ENCODE peak calls at places on chromosomes 11 and 22, in five cellular contexts. One of them, this sample, is unnamed.

GRCh38 chr11:78109011-78109685 is 29.5 kb upstream of the NDUFC2 start:
- DNase-seq in fibroblast of lung: no peak
- DNase-seq in IMR-90: no peak
- DNase-seq in HFFc6: no peak
- DNase-seq in prostate gland: no peak
- DNase-seq in this sample: no peak

GRCh38 chr11:108592591-108593213 is 866 bp downstream of the EXPH5 start:
- DNase-seq in fibroblast of lung: peak
- DNase-seq in IMR-90: no peak
- DNase-seq in HFFc6: no peak
- DNase-seq in prostate gland: peak
- DNase-seq in this sample: peak

GRCh38 chr11:124442442-124442841 is 3.1 kb downstream of the OR8B8 start:
- DNase-seq in fibroblast of lung: no peak
- DNase-seq in IMR-90: no peak
- DNase-seq in HFFc6: no peak
- DNase-seq in prostate gland: no peak
- DNase-seq in this sample: no peak

GRCh38 chr22:44816141-44816540 is 63.8 kb downstream of the ARHGAP8 start:
- DNase-seq in fibroblast of lung: no peak
- DNase-seq in IMR-90: no peak
- DNase-seq in HFFc6: no peak
- DNase-seq in prostate gland: no peak
- DNase-seq in this sample: no peak

GRCh38 chr11:32435511-32435946 is at the start of gene WT1:
- DNase-seq in fibroblast of lung: no peak
- DNase-seq in IMR-90: no peak
- DNase-seq in HFFc6: no peak
- DNase-seq in prostate gland: no peak
- DNase-seq in this sample: no peak

GRCh38 chr22:31625257-31625640 is 36.8 kb downstream of the PISD start:
- DNase-seq in fibroblast of lung: no peak
- DNase-seq in IMR-90: no peak
- DNase-seq in HFFc6: no peak
- DNase-seq in prostate gland: no peak
- DNase-seq in this sample: no peak

GRCh38 chr22:34395370-34395769 is 475.1 kb upstream of the LARGE1 start:
- DNase-seq in fibroblast of lung: no peak
- DNase-seq in IMR-90: no peak
- DNase-seq in HFFc6: no peak
- DNase-seq in prostate gland: no peak
- DNase-seq in this sample: no peak

GRCh38 chr11:1637628-1638027 is 8.1 kb downstream of the KRTAP5-5 start:
- DNase-seq in fibroblast of lung: no peak
- DNase-seq in IMR-90: no peak
- DNase-seq in HFFc6: no peak
- DNase-seq in prostate gland: no peak
- DNase-seq in this sample: no peak

GRCh38 chr11:44849424-44849823 is 101.3 kb downstream of the TP53I11 start:
- DNase-seq in fibroblast of lung: no peak
- DNase-seq in IMR-90: no peak
- DNase-seq in HFFc6: no peak
- DNase-seq in prostate gland: no peak
- DNase-seq in this sample: no peak

GRCh38 chr22:20015971-20016733 is 471 bp downstream of the ARVCF start:
- DNase-seq in fibroblast of lung: no peak
- DNase-seq in IMR-90: no peak
- DNase-seq in HFFc6: no peak
- DNase-seq in prostate gland: no peak
- DNase-seq in this sample: no peak

GRCh38 chr11:45879803-45880685 is 5.4 kb upstream of the MAPK8IP1 start:
- DNase-seq in fibroblast of lung: peak
- DNase-seq in IMR-90: peak
- DNase-seq in HFFc6: peak
- DNase-seq in prostate gland: no peak
- DNase-seq in this sample: no peak

GRCh38 chr22:21796863-21797262 is 61.3 kb upstream of the YPEL1 start:
- DNase-seq in fibroblast of lung: no peak
- DNase-seq in IMR-90: no peak
- DNase-seq in HFFc6: no peak
- DNase-seq in prostate gland: peak
- DNase-seq in this sample: no peak

GRCh38 chr11:129723964-129724291 is 91.7 kb upstream of the TMEM45B start:
- DNase-seq in fibroblast of lung: no peak
- DNase-seq in IMR-90: no peak
- DNase-seq in HFFc6: no peak
- DNase-seq in prostate gland: no peak
- DNase-seq in this sample: no peak

GRCh38 chr22:30606455-30607299 is at the start of gene TCN2:
- DNase-seq in fibroblast of lung: peak
- DNase-seq in IMR-90: peak
- DNase-seq in HFFc6: peak
- DNase-seq in prostate gland: peak
- DNase-seq in this sample: peak

GRCh38 chr22:19597399-19597735 is 73.2 kb upstream of the CLDN5 start:
- DNase-seq in fibroblast of lung: no peak
- DNase-seq in IMR-90: no peak
- DNase-seq in HFFc6: no peak
- DNase-seq in prostate gland: no peak
- DNase-seq in this sample: no peak

GRCh38 chr22:19579113-19579811 is 55.1 kb upstream of the CLDN5 start:
- DNase-seq in fibroblast of lung: no peak
- DNase-seq in IMR-90: no peak
- DNase-seq in HFFc6: no peak
- DNase-seq in prostate gland: no peak
- DNase-seq in this sample: no peak

GRCh38 chr22:25942126-25942988 is 200.4 kb downstream of the MYO18B start:
- DNase-seq in fibroblast of lung: no peak
- DNase-seq in IMR-90: no peak
- DNase-seq in HFFc6: no peak
- DNase-seq in prostate gland: no peak
- DNase-seq in this sample: no peak

GRCh38 chr11:112042161-112042960 is 17.2 kb downstream of the DLAT start:
- DNase-seq in fibroblast of lung: peak
- DNase-seq in IMR-90: peak
- DNase-seq in HFFc6: peak
- DNase-seq in prostate gland: no peak
- DNase-seq in this sample: no peak
- TF ChIP-seq CTCF in fibroblast of lung: no peak
- TF ChIP-seq CTCF in IMR-90: no peak
- TF ChIP-seq CTCF in HFFc6: no peak
- TF ChIP-seq CTCF in prostate gland: no peak
- TF ChIP-seq CTCF in this sample: no peak

GRCh38 chr11:16881074-16881709 is 133.0 kb downstream of the PLEKHA7 start:
- DNase-seq in fibroblast of lung: peak
- DNase-seq in IMR-90: peak
- DNase-seq in HFFc6: peak
- DNase-seq in prostate gland: peak
- DNase-seq in this sample: no peak
- TF ChIP-seq CTCF in fibroblast of lung: peak
- TF ChIP-seq CTCF in IMR-90: peak
- TF ChIP-seq CTCF in HFFc6: peak
- TF ChIP-seq CTCF in prostate gland: peak
- TF ChIP-seq CTCF in this sample: no peak

GRCh38 chr22:36907464-36907863 is 6.0 kb upstream of the CSF2RB start:
- DNase-seq in fibroblast of lung: no peak
- DNase-seq in IMR-90: no peak
- DNase-seq in HFFc6: no peak
- DNase-seq in prostate gland: no peak
- DNase-seq in this sample: no peak
- TF ChIP-seq CTCF in fibroblast of lung: no peak
- TF ChIP-seq CTCF in IMR-90: no peak
- TF ChIP-seq CTCF in HFFc6: no peak
- TF ChIP-seq CTCF in prostate gland: no peak
- TF ChIP-seq CTCF in this sample: no peak

DNA sequence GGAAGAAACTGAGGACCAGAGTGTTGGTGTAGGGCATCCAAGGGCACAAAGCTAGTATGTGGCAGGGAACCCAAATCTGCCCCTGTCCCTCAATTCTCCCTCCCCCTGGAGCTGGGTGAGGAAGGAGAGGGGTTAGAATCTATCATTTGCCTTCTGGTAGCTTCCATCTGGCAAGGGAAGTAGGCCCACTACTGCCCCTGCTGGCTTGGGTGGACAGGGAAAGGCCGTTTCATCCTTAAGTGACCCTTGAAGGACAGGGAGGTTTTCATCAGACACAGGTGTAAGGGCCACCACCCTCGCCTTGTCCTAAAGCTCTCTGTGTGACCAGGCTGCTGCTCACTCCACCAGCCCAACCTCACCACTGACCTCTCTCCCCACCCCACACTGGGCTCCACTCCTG is 22.1 kb downstream of the NECTIN1 start:
- DNase-seq in fibroblast of lung: no peak
- DNase-seq in IMR-90: no peak
- DNase-seq in HFFc6: no peak
- DNase-seq in prostate gland: no peak
- DNase-seq in this sample: no peak
- TF ChIP-seq CTCF in fibroblast of lung: peak
- TF ChIP-seq CTCF in IMR-90: no peak
- TF ChIP-seq CTCF in HFFc6: peak
- TF ChIP-seq CTCF in prostate gland: no peak
- TF ChIP-seq CTCF in this sample: no peak

GRCh38 chr11:75735181-75735845 is 17.7 kb downstream of the MOGAT2 start:
- DNase-seq in fibroblast of lung: no peak
- DNase-seq in IMR-90: no peak
- DNase-seq in HFFc6: no peak
- DNase-seq in prostate gland: no peak
- DNase-seq in this sample: no peak
- TF ChIP-seq CTCF in fibroblast of lung: no peak
- TF ChIP-seq CTCF in IMR-90: no peak
- TF ChIP-seq CTCF in HFFc6: no peak
- TF ChIP-seq CTCF in prostate gland: no peak
- TF ChIP-seq CTCF in this sample: no peak